ENCODE peak calls at places on chromosome 9, in ten cellular contexts. N is AG20443; Z is ELR; W is naive thymus-derived CD8-positive, alpha-beta T cell; Y is activated CD4-positive, alpha-beta T cell treated with anti-CD3 and anti-CD28 coated beads, Interleukin-2, amount 50 U/mL, for 1 hour; O is stimulated activated naive CD8-positive, alpha-beta T cell treated with anti-CD3 and anti-CD28 coated beads, Interleukin-15, Interleukin-2, amounts not matched to agents 100 U/mL and 50 U/mL, for 24 hours; X is cardiac muscle cell; J is NCI-H69; I is MV-4-11; P is memory B cell. S is an unnamed sample.

GRCh38 chr9:126833710-126834345 is 26.6 kb upstream of the ZBTB34 start:
- DNase-seq in N (no peak), Z (no peak), W (no peak), Y (no peak), O (no peak), X (no peak), J (no peak), I (no peak), P (no peak), S (no peak)

GRCh38 chr9:98146101-98146991 is 27.3 kb upstream of the TRIM14 start:
- DNase-seq in N (peak), Z (peak), W (no peak), Y (no peak), O (no peak), X (no peak), J (peak), I (peak), P (no peak), S (no peak)

GRCh38 chr9:137127301-137128157 is 11.4 kb upstream of the GRIN1 start:
- DNase-seq in N (no peak), Z (no peak), W (peak), Y (peak), O (peak), X (no peak), J (no peak), I (peak), P (no peak), S (peak)

GRCh38 chr9:99039388-99040182 is 65.3 kb upstream of the TGFBR1 start:
- DNase-seq in N (no peak), Z (peak), W (no peak), Y (no peak), O (no peak), X (no peak), J (no peak), I (peak), P (no peak), S (no peak)

GRCh38 chr9:70046274-70047070 is 2.8 kb downstream of the MAMDC2 start:
- DNase-seq in N (no peak), Z (peak), W (no peak), Y (no peak), O (no peak), X (no peak), J (peak), I (no peak), P (no peak), S (no peak)

GRCh38 chr9:16688814-16689213 is 181.7 kb downstream of the BNC2 start:
- DNase-seq in N (no peak), Z (no peak), W (no peak), Y (no peak), O (no peak), X (no peak), J (peak), I (no peak), P (no peak), S (no peak)

GRCh38 chr9:87880683-87881082 is 2.0 kb upstream of the SPATA31E1 start:
- DNase-seq in N (no peak), Z (no peak), W (no peak), Y (no peak), O (no peak), X (no peak), J (no peak), I (no peak), P (no peak), S (no peak)

GRCh38 chr9:14296462-14296861 is 17.5 kb downstream of the NFIB start:
- DNase-seq in N (no peak), Z (no peak), W (no peak), Y (no peak), O (no peak), X (no peak), J (peak), I (no peak), P (no peak), S (no peak)

GRCh38 chr9:6788175-6789016 is 30.6 kb downstream of the KDM4C start:
- DNase-seq in N (peak), Z (peak), W (no peak), Y (no peak), O (no peak), X (no peak), J (peak), I (no peak), P (no peak), S (no peak)

GRCh38 chr9:134707031-134707680 is 65.6 kb downstream of the COL5A1 start:
- DNase-seq in N (peak), Z (peak), W (no peak), Y (no peak), O (no peak), X (peak), J (peak), I (no peak), P (no peak), S (no peak)

GRCh38 chr9:108073823-108074222 is 584.3 kb upstream of the KLF4 start:
- DNase-seq in N (no peak), Z (no peak), W (no peak), Y (no peak), O (no peak), X (no peak), J (no peak), I (peak), P (no peak), S (no peak)

GRCh38 chr9:78566521-78566920 is 269.6 kb downstream of the PSAT1 start:
- DNase-seq in N (no peak), Z (no peak), W (no peak), Y (no peak), O (no peak), X (no peak), J (no peak), I (no peak), P (no peak), S (no peak)

GRCh38 chr9:78828521-78828920 is 531.6 kb downstream of the PSAT1 start:
- DNase-seq in N (no peak), Z (no peak), W (no peak), Y (no peak), O (no peak), X (no peak), J (no peak), I (no peak), P (no peak), S (no peak)

GRCh38 chr9:132169672-132170392 is 8.0 kb downstream of the NTNG2 start:
- DNase-seq in N (peak), Z (peak), W (peak), Y (peak), O (peak), X (peak), J (peak), I (peak), P (peak), S (peak)